ENCODE peak calls at places on chromosomes 13 and 19, in six cellular contexts. W is neuronal stem cell, T is IMR-90, P is mesendoderm, A is trophoblast cell, V is H1. D is an unnamed sample.

GRCh38 chr13:95235944-95236343 is 65.3 kb downstream of the ABCC4 start:
- DNase-seq in W (no peak), P (no peak), A (no peak), V (no peak), T (no peak), D (no peak)

GRCh38 chr13:97141564-97142005 is 80.5 kb upstream of the MBNL2 start:
- DNase-seq in V (peak), W (peak), P (peak), T (peak), A (peak), D (peak)

GRCh38 chr13:48292650-48293049 is 10.9 kb upstream of the RB1 start:
- DNase-seq in P (no peak), V (no peak), W (no peak), T (no peak), A (peak), D (no peak)

GRCh38 chr19:42078538-42079275 is 2.7 kb downstream of the ZNF574 start:
- DNase-seq in P (no peak), W (no peak), T (no peak), A (no peak), V (no peak), D (no peak)

GRCh38 chr13:103547914-103548313 is 481.7 kb upstream of the SLC10A2 start:
- DNase-seq in W (no peak), P (no peak), V (no peak), A (no peak), T (no peak), D (no peak)

GRCh38 chr19:39818626-39819097 is 15.3 kb downstream of the DYRK1B start:
- DNase-seq in V (no peak), W (no peak), T (no peak), A (no peak), P (no peak), D (no peak)

GRCh38 chr13:112996671-112997091 is 27.7 kb downstream of the MCF2L start:
- DNase-seq in T (no peak), P (no peak), A (no peak), W (no peak), V (no peak), D (no peak)

GRCh38 chr13:89343165-89343564 is 1672.0 kb downstream of the SLITRK5 start:
- DNase-seq in A (no peak), T (no peak), P (no peak), V (no peak), W (no peak), D (no peak)

GRCh38 chr19:45376045-45376724 is 5.8 kb upstream of the ERCC2 start:
- DNase-seq in P (peak), W (peak), V (no peak), T (peak), A (no peak), D (peak)

GRCh38 chr19:23312515-23312914 is 62.3 kb upstream of the ZNF724 start:
- DNase-seq in P (no peak), W (no peak), A (peak), T (peak), V (no peak), D (no peak)

GRCh38 chr19:19062454-19063182 is 1.2 kb upstream of the SLC25A42 start:
- DNase-seq in T (peak), W (no peak), A (peak), V (no peak), P (peak), D (no peak)

GRCh38 chr19:14248578-14249011 is 42.6 kb upstream of the ADGRL1 start:
- DNase-seq in P (peak), A (no peak), V (peak), T (no peak), W (peak), D (peak)

GRCh38 chr19:41795031-41795461 is 1.3 kb upstream of the CEACAM3 start:
- DNase-seq in P (peak), V (peak), A (peak), T (peak), W (peak), D (peak)

GRCh38 chr19:15810335-15810734 is 5.1 kb downstream of the OR10H1 start:
- DNase-seq in T (no peak), W (no peak), A (no peak), V (no peak), P (no peak), D (no peak)

GRCh38 chr13:42477588-42478190 is 96.3 kb upstream of the TNFSF11 start:
- DNase-seq in T (no peak), A (no peak), V (no peak), W (no peak), P (no peak), D (no peak)

GRCh38 chr19:23762884-23763711 is 4.4 kb upstream of the ZNF681 start:
- DNase-seq in A (peak), W (peak), T (peak), V (peak), P (peak), D (peak)

GRCh38 chr13:90534617-90535340 is 812.7 kb upstream of the MIR17HG start:
- DNase-seq in W (no peak), A (no peak), T (no peak), V (no peak), P (no peak), D (no peak)

GRCh38 chr13:108283110-108283509 is 13.6 kb downstream of the TNFSF13B start:
- DNase-seq in A (no peak), T (peak), V (no peak), W (no peak), P (no peak), D (no peak)

GRCh38 chr19:5504115-5504514 is 48.9 kb downstream of the ZNRF4 start:
- DNase-seq in W (no peak), P (peak), V (no peak), A (no peak), T (no peak), D (peak)

GRCh38 chr13:71814806-71815205 is 52.2 kb downstream of the DACH1 start:
- DNase-seq in T (no peak), A (no peak), W (no peak), V (no peak), P (no peak), D (no peak)

DNA sequence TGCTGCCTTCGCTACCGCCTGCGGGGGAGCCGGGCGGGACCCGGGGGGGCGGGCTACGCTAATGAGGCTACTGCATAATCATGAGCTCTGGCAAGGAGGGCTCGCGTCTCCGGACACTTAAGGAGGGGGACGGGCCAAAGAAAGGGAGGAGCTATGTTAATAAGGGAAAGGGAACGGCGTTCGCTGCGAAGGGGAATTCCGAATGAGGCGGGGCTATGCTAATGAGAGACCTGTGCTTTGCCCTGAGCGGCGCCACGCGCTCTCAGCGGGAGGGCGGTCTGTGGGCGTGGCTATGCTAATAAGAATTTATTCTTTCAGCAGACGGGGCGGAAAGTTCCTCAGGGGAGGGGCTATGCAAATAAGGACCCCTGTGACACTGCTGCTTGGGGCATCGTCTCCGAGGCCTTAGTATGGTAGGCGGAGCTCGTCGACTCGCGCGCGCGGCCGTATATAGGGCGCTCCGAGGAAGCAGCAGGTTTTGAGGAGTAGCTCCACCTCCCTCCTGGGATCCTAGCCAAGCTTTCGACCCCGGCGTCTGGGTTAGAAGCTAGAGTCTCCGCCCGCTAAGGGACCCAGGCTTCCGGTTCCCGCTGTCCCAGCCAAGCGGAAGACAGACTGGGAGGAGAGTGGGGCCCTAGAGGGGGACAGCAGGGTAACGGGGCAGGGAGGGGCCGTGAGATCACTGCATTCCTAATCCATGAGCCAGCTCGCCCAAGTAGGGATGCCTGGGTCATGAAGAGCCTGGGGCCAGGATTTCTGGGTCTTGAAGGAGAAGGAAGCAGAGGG is at the start of gene RRAS:
- DNase-seq in W (peak), A (peak), V (peak), T (peak), P (peak), D (peak)
- H3K23ac ChIP-seq in W (peak), A (no peak), V (no peak), T (peak), P (no peak), D (no peak)

GRCh38 chr19:27962260-27962659 is 1250.7 kb downstream of the UQCRFS1 start:
- DNase-seq in V (no peak), T (no peak), A (no peak), P (no peak), W (no peak), D (no peak)

GRCh38 chr19:27964165-27964564 is 1248.8 kb downstream of the UQCRFS1 start:
- DNase-seq in A (no peak), T (no peak), W (no peak), V (no peak), P (no peak), D (no peak)

GRCh38 chr19:27971869-27972268 is 1241.1 kb downstream of the UQCRFS1 start:
- DNase-seq in P (no peak), V (no peak), T (no peak), W (no peak), A (no peak), D (no peak)

GRCh38 chr19:27971071-27971470 is 1241.9 kb downstream of the UQCRFS1 start:
- DNase-seq in V (peak), A (peak), P (peak), W (peak), T (no peak), D (peak)

GRCh38 chr19:27966390-27966816 is 1246.5 kb downstream of the UQCRFS1 start:
- DNase-seq in V (no peak), P (peak), T (no peak), W (no peak), A (no peak), D (no peak)
- H3K23ac ChIP-seq in V (no peak), P (no peak), T (no peak), W (no peak), A (no peak), D (no peak)

GRCh38 chr13:23983671-23984070 is 86.4 kb upstream of the C1QTNF9B start:
- DNase-seq in T (no peak), A (peak), W (no peak), V (no peak), P (no peak), D (no peak)

GRCh38 chr13:23985846-23986245 is 88.5 kb upstream of the C1QTNF9B start:
- DNase-seq in A (peak), T (no peak), W (no peak), P (no peak), V (no peak), D (no peak)

GRCh38 chr13:23984541-23984940 is 87.2 kb upstream of the C1QTNF9B start:
- DNase-seq in A (no peak), W (no peak), T (no peak), V (no peak), P (no peak), D (no peak)

GRCh38 chr13:23986619-23987018 is 89.3 kb upstream of the C1QTNF9B start:
- DNase-seq in V (no peak), A (peak), T (peak), W (no peak), P (peak), D (no peak)

GRCh38 chr13:23985060-23985459 is 87.8 kb upstream of the C1QTNF9B start:
- DNase-seq in T (no peak), A (no peak), W (no peak), P (no peak), V (no peak), D (no peak)
- H3K23ac ChIP-seq in T (no peak), A (no peak), W (no peak), P (no peak), V (no peak), D (no peak)

DNA sequence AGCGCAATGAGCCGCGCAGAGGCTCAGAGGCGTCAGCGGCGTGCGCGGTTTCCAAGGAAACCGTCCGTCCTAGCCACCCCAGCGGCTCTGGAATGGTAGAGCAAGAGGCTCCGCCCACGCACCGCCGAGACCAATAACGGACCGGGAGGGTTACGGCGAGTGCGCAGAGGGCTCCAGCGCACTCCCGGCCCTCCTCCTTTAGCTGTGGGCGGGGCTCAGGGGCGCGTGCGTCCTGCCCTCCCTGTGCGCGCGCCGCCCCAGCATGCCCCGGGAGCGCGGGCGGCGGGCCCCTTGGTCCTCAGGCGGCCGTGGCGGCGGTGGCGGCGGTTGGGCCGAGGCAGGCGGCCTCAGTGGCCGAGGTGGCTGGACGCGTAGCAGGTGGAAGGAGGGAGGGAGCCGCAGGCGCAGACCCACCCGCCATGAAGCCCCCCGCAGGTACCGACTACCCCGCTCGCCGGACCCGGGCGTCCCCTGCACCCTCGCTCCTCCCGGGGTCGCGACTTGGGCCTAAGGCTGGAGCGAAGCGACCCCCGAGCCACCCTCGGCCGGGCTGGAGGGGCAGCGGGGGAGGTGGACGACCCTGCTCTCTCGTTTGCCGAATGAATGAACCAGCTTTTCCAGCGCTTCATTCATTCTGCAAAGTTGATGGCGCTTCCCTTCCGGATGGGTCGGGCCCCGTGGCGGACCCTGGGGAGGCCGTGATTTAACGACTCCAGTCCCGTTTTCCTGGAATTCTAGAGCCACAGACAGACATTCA is at the start of gene THOP1:
- DNase-seq in V (peak), T (peak), A (peak), P (peak), W (peak), D (peak)
- H3K23ac ChIP-seq in V (no peak), T (peak), A (no peak), P (peak), W (peak), D (no peak)

GRCh38 chr19:55081773-55082022 is 6.0 kb downstream of the EPS8L1 start:
- DNase-seq in P (no peak), W (no peak), A (no peak), V (no peak), T (no peak), D (no peak)

GRCh38 chr19:55079400-55080038 is 3.9 kb downstream of the EPS8L1 start:
- DNase-seq in W (no peak), V (no peak), P (no peak), A (no peak), T (no peak), D (no peak)

GRCh38 chr19:55080121-55080914 is 4.6 kb downstream of the EPS8L1 start:
- DNase-seq in V (no peak), W (no peak), P (peak), T (peak), A (peak), D (peak)

GRCh38 chr19:55082023-55082851 is 6.6 kb downstream of the EPS8L1 start:
- DNase-seq in W (no peak), P (peak), V (no peak), A (no peak), T (peak), D (peak)

GRCh38 chr19:55080915-55081772 is 5.5 kb downstream of the EPS8L1 start:
- DNase-seq in T (peak), W (no peak), A (peak), P (peak), V (peak), D (peak)
- H3K23ac ChIP-seq in T (peak), W (peak), A (no peak), P (no peak), V (no peak), D (no peak)

GRCh38 chr13:32961724-32962123 is 54.5 kb upstream of the KL start:
- DNase-seq in T (no peak), V (no peak), P (no peak), A (no peak), W (no peak), D (no peak)

GRCh38 chr13:32955881-32956594 is 60.2 kb upstream of the KL start:
- DNase-seq in P (no peak), T (no peak), V (no peak), W (no peak), A (no peak), D (no peak)

GRCh38 chr13:32951580-32951979 is 64.6 kb upstream of the KL start:
- DNase-seq in P (no peak), A (no peak), V (no peak), W (no peak), T (no peak), D (no peak)

GRCh38 chr13:32962342-32962741 is 53.9 kb upstream of the KL start:
- DNase-seq in A (no peak), T (no peak), V (no peak), W (no peak), P (no peak), D (no peak)

DNA sequence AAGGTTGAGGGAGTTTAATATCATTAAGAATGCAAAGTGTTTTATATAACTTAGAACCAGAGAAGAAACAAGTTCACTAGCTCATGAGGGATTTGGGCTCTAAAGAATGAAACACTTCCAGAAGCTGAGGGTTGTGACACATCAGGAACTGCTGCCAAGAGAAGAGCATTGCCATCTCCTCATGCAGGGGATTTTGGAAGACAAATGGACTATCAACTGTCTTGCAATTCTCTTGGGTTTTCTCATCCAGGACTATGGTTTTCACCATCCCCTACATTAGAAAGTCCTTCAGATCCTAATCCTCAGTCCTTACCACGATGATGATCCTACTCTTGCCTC is 59.7 kb upstream of the KL start:
- DNase-seq in W (no peak), T (no peak), A (no peak), V (no peak), P (no peak), D (no peak)
- H3K23ac ChIP-seq in W (no peak), T (no peak), A (no peak), V (no peak), P (no peak), D (no peak)

GRCh38 chr19:1355258-1355973 is 28.3 kb upstream of the NDUFS7 start:
- DNase-seq in V (no peak), P (peak), W (no peak), T (no peak), A (no peak), D (no peak)
- H3K23ac ChIP-seq in V (no peak), P (no peak), W (peak), T (peak), A (no peak), D (no peak)

DNA sequence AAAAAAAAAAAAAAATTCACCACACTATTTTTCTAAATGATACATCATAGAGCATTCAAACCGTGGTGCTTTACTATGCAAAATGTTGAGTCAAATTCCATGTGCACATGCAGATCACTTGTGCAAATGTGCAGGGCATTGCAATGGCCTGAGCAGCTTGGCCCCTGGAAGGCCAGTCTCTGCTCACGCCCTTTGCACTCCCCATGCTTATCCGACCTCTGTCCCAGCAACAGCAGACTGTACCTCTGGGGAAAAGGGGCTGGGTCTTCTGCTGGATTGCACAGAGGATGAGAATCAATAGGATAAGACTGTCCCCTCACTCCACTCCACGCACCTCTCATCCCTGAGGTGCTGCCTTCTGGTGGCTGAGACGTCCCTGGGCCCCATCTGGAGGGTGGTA is 58.5 kb downstream of the PARP4 start:
- DNase-seq in A (no peak), T (no peak), W (no peak), V (no peak), P (no peak), D (no peak)
- H3K23ac ChIP-seq in A (no peak), T (no peak), W (no peak), V (no peak), P (no peak), D (no peak)

DNA sequence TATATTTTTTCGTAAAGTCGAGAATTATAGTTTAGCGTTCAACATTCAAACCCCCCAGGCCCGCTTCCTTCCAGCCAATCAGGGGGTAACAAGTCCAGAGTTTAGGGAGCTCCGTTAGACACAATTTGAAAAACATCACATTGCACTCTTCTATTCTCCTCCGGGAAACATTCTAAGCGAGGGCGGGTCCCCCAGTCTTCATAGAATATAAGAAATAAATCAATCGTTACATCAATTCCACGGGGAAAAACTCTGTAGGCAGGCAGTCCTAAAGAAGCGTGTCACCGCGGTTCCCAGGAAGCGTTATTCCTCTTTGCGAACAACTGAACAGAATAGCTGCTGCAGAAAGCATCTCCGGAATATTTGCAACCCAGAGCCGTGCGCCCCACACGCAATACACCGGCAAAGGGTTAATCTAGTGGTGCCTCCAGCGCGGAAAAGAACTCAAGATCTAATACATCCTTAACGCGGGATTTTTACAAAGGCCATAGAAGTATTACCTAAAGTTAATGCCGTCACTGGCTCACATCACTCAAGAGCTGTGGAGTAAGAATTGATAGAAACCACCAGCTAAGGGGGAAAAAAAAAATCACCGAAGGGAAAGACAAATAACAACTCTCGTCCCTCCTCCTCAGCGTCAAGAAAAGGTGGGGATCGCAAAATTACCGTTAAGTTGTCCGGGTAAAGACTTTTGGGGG is 65.1 kb downstream of the KCNRG start:
- DNase-seq in A (no peak), T (peak), V (no peak), W (peak), P (peak), D (no peak)
- H3K23ac ChIP-seq in A (no peak), T (peak), V (no peak), W (no peak), P (no peak), D (no peak)

D was measured in H9.